ENCODE peak calls at places on chromosome 21, in five cellular contexts. H is bronchial epithelial cell, C is HCT116, J is astrocyte, S is AG10803. M is an unnamed sample.

GRCh38 chr21:16533692-16534407 is 804.1 kb downstream of the USP25 start:
- DNase-seq in H (no peak), C (no peak), J (peak), S (no peak), M (no peak)

GRCh38 chr21:45050361-45050785 is 24.0 kb upstream of the ADARB1 start:
- DNase-seq in H (no peak), C (no peak), J (no peak), S (peak), M (no peak)

GRCh38 chr21:45864436-45864835 is 117.1 kb upstream of the COL6A1 start:
- DNase-seq in H (no peak), C (no peak), J (peak), S (peak), M (no peak)

GRCh38 chr21:35649186-35649585 is 411.1 kb downstream of the SETD4 start:
- DNase-seq in H (peak), C (no peak), J (peak), S (peak), M (no peak)

GRCh38 chr21:26565546-26565945 is 7.5 kb downstream of the CYYR1 start:
- DNase-seq in H (no peak), C (no peak), J (no peak), S (no peak), M (no peak)

GRCh38 chr21:14875704-14876364 is 189.0 kb downstream of the NRIP1 start:
- DNase-seq in H (no peak), C (no peak), J (no peak), S (peak), M (peak)

GRCh38 chr21:45417256-45417950 is 12.4 kb downstream of the COL18A1 start:
- DNase-seq in H (no peak), C (no peak), J (no peak), S (no peak), M (no peak)

GRCh38 chr21:45279446-45280177 is 8.1 kb downstream of the POFUT2 start:
- DNase-seq in H (no peak), C (no peak), J (no peak), S (no peak), M (no peak)

GRCh38 chr21:18369115-18369514 is 34.5 kb downstream of the TMPRSS15 start:
- DNase-seq in H (no peak), C (no peak), J (no peak), S (no peak), M (no peak)

GRCh38 chr21:46295996-46296752 is 10.0 kb downstream of the YBEY start:
- DNase-seq in H (no peak), C (no peak), J (no peak), S (peak), M (peak)

GRCh38 chr21:44293551-44294231 is 6.2 kb upstream of the PFKL start:
- DNase-seq in H (no peak), C (no peak), J (no peak), S (no peak), M (no peak)

GRCh38 chr21:45992311-45993209 is 11.0 kb downstream of the COL6A1 start:
- DNase-seq in H (no peak), C (no peak), J (no peak), S (peak), M (no peak)

GRCh38 chr21:41847066-41847804 is 31.9 kb downstream of the PRDM15 start:
- DNase-seq in H (no peak), C (no peak), J (no peak), S (peak), M (no peak)

GRCh38 chr21:17391811-17392340 is 121.0 kb upstream of the CXADR start:
- DNase-seq in H (peak), C (no peak), J (no peak), S (no peak), M (no peak)

GRCh38 chr21:23633447-23633846 is 1973.8 kb downstream of the MRPL39 start:
- DNase-seq in H (no peak), C (no peak), J (no peak), S (no peak), M (no peak)

GRCh38 chr21:46317710-46318463 is 5.8 kb downstream of the C21orf58 start:
- DNase-seq in H (no peak), C (no peak), J (no peak), S (no peak), M (no peak)

GRCh38 chr21:35525443-35525842 is 476.3 kb upstream of the RUNX1 start:
- DNase-seq in H (peak), C (peak), J (no peak), S (no peak), M (no peak)

GRCh38 chr21:36640260-36641244 is 58.4 kb upstream of the SIM2 start:
- DNase-seq in H (peak), C (no peak), J (peak), S (no peak), M (no peak)

GRCh38 chr21:44418108-44418875 is 37.0 kb upstream of the LRRC3 start:
- DNase-seq in H (no peak), C (no peak), J (no peak), S (no peak), M (no peak)

GRCh38 chr21:46031484-46031883 is 49.9 kb downstream of the COL6A1 start:
- DNase-seq in H (no peak), C (no peak), J (no peak), S (no peak), M (no peak)

GRCh38 chr21:26365849-26366248 is 195.3 kb upstream of the APP start:
- DNase-seq in H (peak), C (no peak), J (no peak), S (no peak), M (no peak)

GRCh38 chr21:43911015-43911934 is 46.3 kb downstream of the AGPAT3 start:
- DNase-seq in H (no peak), C (no peak), J (peak), S (peak), M (no peak)

GRCh38 chr21:8992731-8993174 is 1528.6 kb upstream of the TPTE start:
- DNase-seq in H (peak), C (no peak), J (peak), S (no peak), M (no peak)

GRCh38 chr21:45449658-45450502 is 44.9 kb downstream of the COL18A1 start:
- DNase-seq in H (no peak), C (no peak), J (no peak), S (no peak), M (no peak)

GRCh38 chr21:43900078-43900385 is 35.0 kb downstream of the AGPAT3 start:
- DNase-seq in H (no peak), C (no peak), J (no peak), S (no peak), M (no peak)

GRCh38 chr21:46599251-46599572 is 5.7 kb downstream of the S100B start:
- DNase-seq in H (no peak), C (no peak), J (peak), S (peak), M (peak)

DNA sequence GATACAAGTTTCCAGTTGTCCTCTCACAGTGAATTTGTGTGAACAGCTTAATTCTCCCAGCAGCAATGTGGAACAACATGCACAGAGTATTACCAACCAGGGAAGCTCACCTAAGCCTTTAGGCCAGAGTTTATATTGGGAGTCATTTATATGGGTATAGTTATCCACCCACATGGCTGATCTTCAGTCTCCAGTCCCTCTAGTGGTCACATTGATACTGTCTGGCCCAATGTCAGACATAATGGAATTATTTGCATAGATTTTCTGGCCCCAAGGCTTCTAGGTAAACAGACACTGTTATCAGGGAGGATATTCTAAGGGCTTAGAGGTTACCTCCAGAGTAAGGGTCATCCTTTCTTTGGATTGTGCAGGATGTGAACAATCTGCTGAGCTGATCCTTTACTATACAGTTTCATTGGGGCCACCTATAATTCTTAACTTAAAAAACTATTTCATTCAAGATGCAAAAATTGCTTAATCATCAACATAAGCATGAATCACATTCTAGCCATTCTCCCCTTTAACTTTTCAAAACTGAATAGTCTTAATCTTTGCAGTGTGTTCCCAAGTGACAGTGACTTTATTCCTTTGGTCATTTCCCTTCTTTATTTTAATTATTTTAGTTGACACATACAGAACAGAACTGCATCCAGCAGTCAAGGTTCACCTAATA is 210.9 kb downstream of the LTN1 start:
- DNase-seq in H (peak), C (peak), J (no peak), S (peak), M (no peak)
- TF ChIP-seq CTCF in H (peak), C (no peak), J (peak), S (peak), M (peak)

DNA sequence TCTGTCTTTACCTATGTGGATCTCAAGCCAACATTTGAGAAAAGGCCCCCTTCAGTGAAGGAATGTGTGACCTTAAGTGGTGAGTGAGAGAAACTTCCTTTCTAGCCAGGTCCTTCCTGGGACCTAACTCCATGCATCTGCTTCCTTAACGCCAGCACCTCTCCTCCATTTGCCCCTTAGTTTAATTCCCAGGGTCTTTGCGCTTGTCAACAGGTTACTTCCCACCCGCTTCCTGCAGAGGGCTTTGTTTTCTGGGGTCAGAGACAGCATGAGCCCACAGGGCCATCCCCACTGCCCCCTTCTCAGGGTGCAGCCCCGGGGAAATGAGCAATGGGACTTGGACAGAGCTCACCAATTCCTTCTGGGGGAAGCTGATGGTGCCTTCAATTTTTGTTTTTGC is 54.8 kb downstream of the EVA1C start:
- DNase-seq in H (no peak), C (no peak), J (no peak), S (no peak), M (no peak)
- TF ChIP-seq CTCF in H (no peak), C (no peak), J (no peak), S (no peak), M (no peak)

DNA sequence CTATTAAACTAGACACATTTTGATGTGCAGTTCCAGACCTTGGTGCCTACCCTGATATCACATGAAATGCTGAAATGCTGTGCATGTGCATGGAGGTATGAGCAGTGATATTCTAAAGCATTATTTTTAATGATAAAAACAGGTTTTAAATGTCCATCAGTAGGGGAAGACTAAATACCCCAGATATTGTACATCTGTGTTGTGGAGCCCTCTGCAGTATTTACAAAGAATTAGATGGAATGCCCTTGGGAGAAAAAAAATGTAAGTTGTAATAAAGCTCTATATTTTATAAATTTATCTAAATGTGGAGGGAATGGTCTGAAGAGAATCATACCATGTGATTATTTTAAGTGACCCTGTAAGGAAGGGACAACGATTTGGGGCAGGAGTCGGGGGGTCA is 39.1 kb upstream of the IGSF5 start:
- DNase-seq in H (peak), C (no peak), J (no peak), S (peak), M (no peak)
- TF ChIP-seq CTCF in H (no peak), C (peak), J (peak), S (peak), M (no peak)

GRCh38 chr21:20902998-20903397 is 95.2 kb upstream of the NCAM2 start:
- DNase-seq in H (no peak), C (no peak), J (no peak), S (no peak), M (no peak)
- TF ChIP-seq CTCF in H (no peak), C (no peak), J (no peak), S (no peak), M (no peak)

GRCh38 chr21:37665230-37666024 is 250.8 kb downstream of the KCNJ6 start:
- DNase-seq in H (peak), C (no peak), J (no peak), S (peak), M (no peak)

GRCh38 chr21:37670883-37671282 is 245.4 kb downstream of the KCNJ6 start:
- DNase-seq in H (peak), C (no peak), J (peak), S (peak), M (no peak)

GRCh38 chr21:37668462-37669239 is 247.6 kb downstream of the KCNJ6 start:
- DNase-seq in H (no peak), C (no peak), J (no peak), S (no peak), M (no peak)

GRCh38 chr21:37669249-37669648 is 247.0 kb downstream of the KCNJ6 start:
- DNase-seq in H (no peak), C (no peak), J (no peak), S (no peak), M (no peak)

GRCh38 chr21:37667380-37667779 is 248.9 kb downstream of the KCNJ6 start:
- DNase-seq in H (no peak), C (no peak), J (no peak), S (no peak), M (no peak)
- TF ChIP-seq CTCF in H (no peak), C (no peak), J (no peak), S (no peak), M (no peak)

DNA sequence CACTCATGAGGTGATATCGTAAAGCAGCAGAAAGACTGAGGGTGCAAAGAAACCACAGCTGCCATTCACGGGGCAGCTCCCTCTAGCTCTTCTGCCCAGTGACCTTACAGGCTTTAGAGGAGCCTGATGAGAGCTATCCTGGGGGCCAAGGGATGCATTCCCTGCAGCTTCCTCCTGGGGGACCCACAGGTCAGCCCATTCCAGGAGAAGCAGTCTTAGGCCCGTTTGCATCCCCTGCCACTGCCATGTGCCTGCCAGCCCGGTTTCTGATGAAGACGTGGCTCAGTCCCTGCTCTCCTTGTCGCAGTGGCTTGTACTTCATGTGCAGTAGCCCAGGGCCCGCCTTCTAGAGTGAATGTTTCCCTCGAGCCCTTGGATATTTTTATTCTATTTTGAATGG is 22.8 kb downstream of the ATP5PO start:
- DNase-seq in H (no peak), C (no peak), J (no peak), S (no peak), M (no peak)
- TF ChIP-seq CTCF in H (no peak), C (no peak), J (no peak), S (no peak), M (no peak)

DNA sequence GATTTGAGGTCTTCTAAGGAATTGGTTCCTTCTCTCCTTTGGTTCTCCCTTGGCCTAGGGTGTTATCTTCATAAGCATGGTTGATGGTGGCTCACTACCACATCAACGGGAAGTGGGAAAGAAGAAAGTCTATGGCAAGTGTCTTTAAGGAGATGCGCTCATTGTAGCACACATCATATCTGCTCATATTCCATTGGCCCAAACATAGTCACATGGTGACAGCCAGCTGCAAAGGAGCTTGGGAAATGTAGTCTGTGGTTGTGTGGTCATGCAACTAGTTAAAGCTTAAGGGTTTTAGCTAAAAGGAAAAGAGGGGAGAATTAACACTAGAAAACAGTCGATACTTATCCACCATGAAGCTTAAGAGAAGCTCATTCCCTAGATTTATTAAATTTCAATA is 11.4 kb upstream of the MRPS6 start:
- DNase-seq in H (peak), C (peak), J (no peak), S (no peak), M (no peak)
- TF ChIP-seq CTCF in H (no peak), C (no peak), J (no peak), S (no peak), M (no peak)

M was measured in GM13977.